ENCODE peak calls at places on chromosomes 12 and 14, in six cellular contexts. One of them, this sample, is unnamed.

GRCh38 chr12:12976366-12976765 is 23.7 kb downstream of the HEBP1 start:
- DNase-seq in endothelial cell of umbilical vein: peak; percentile 46
- DNase-seq in cardiac muscle cell: peak; percentile 91
- DNase-seq in vagina: no peak
- DNase-seq in activated B cell treated with CpG ODN at 0.5 μM for 24 hours: no peak
- DNase-seq in AG09309: peak; percentile 93
- DNase-seq in this sample: no peak

GRCh38 chr12:69910739-69911138 is 85.7 kb downstream of the MYRFL start:
- DNase-seq in endothelial cell of umbilical vein: no peak
- DNase-seq in cardiac muscle cell: no peak
- DNase-seq in vagina: no peak
- DNase-seq in activated B cell treated with CpG ODN at 0.5 μM for 24 hours: no peak
- DNase-seq in AG09309: no peak
- DNase-seq in this sample: no peak

GRCh38 chr14:22976620-22977433 is 5.5 kb downstream of the AJUBA start:
- DNase-seq in endothelial cell of umbilical vein: peak; percentile 62
- DNase-seq in cardiac muscle cell: peak; percentile 76
- DNase-seq in vagina: no peak
- DNase-seq in activated B cell treated with CpG ODN at 0.5 μM for 24 hours: no peak
- DNase-seq in AG09309: no peak
- DNase-seq in this sample: no peak

GRCh38 chr12:49054096-49054495 is 6.5 kb downstream of the KMT2D start:
- DNase-seq in endothelial cell of umbilical vein: no peak
- DNase-seq in cardiac muscle cell: no peak
- DNase-seq in vagina: no peak
- DNase-seq in activated B cell treated with CpG ODN at 0.5 μM for 24 hours: no peak
- DNase-seq in AG09309: no peak
- DNase-seq in this sample: no peak

GRCh38 chr12:108340037-108340436 is 926 bp upstream of the CMKLR1 start:
- DNase-seq in endothelial cell of umbilical vein: no peak
- DNase-seq in cardiac muscle cell: no peak
- DNase-seq in vagina: no peak
- DNase-seq in activated B cell treated with CpG ODN at 0.5 μM for 24 hours: no peak
- DNase-seq in AG09309: no peak
- DNase-seq in this sample: no peak

GRCh38 chr14:63179383-63179782 is 24.9 kb upstream of the RHOJ start:
- DNase-seq in endothelial cell of umbilical vein: peak; percentile 61
- DNase-seq in cardiac muscle cell: no peak
- DNase-seq in vagina: no peak
- DNase-seq in activated B cell treated with CpG ODN at 0.5 μM for 24 hours: no peak
- DNase-seq in AG09309: no peak
- DNase-seq in this sample: no peak

GRCh38 chr14:73833530-73834257 is 17.9 kb upstream of the PTGR2 start:
- DNase-seq in endothelial cell of umbilical vein: no peak
- DNase-seq in cardiac muscle cell: peak; percentile 84
- DNase-seq in vagina: no peak
- DNase-seq in activated B cell treated with CpG ODN at 0.5 μM for 24 hours: no peak
- DNase-seq in AG09309: no peak
- DNase-seq in this sample: no peak

GRCh38 chr12:112839386-112839972 is 47.9 kb downstream of the RPH3A start:
- DNase-seq in endothelial cell of umbilical vein: peak; percentile 88
- DNase-seq in cardiac muscle cell: peak; percentile 77
- DNase-seq in vagina: no peak
- DNase-seq in activated B cell treated with CpG ODN at 0.5 μM for 24 hours: no peak
- DNase-seq in AG09309: peak; percentile 24
- DNase-seq in this sample: no peak

GRCh38 chr12:25648460-25648859 is 95.4 kb upstream of the LMNTD1 start:
- DNase-seq in endothelial cell of umbilical vein: peak; percentile 78
- DNase-seq in cardiac muscle cell: peak; percentile 68
- DNase-seq in vagina: no peak
- DNase-seq in activated B cell treated with CpG ODN at 0.5 μM for 24 hours: no peak
- DNase-seq in AG09309: peak; percentile 25
- DNase-seq in this sample: no peak

GRCh38 chr14:81394739-81395138 is 5.4 kb downstream of the STON2 start:
- DNase-seq in endothelial cell of umbilical vein: no peak
- DNase-seq in cardiac muscle cell: no peak
- DNase-seq in vagina: no peak
- DNase-seq in activated B cell treated with CpG ODN at 0.5 μM for 24 hours: no peak
- DNase-seq in AG09309: no peak
- DNase-seq in this sample: no peak

GRCh38 chr14:97878727-97879126 is 1081.5 kb downstream of the VRK1 start:
- DNase-seq in endothelial cell of umbilical vein: no peak
- DNase-seq in cardiac muscle cell: peak; percentile 1
- DNase-seq in vagina: no peak
- DNase-seq in activated B cell treated with CpG ODN at 0.5 μM for 24 hours: no peak
- DNase-seq in AG09309: no peak
- DNase-seq in this sample: no peak

GRCh38 chr14:69363055-69363454 is 35.0 kb downstream of the ERH start:
- DNase-seq in endothelial cell of umbilical vein: no peak
- DNase-seq in cardiac muscle cell: peak; percentile 36
- DNase-seq in vagina: no peak
- DNase-seq in activated B cell treated with CpG ODN at 0.5 μM for 24 hours: no peak
- DNase-seq in AG09309: no peak
- DNase-seq in this sample: no peak
- TF ChIP-seq CTCF in endothelial cell of umbilical vein: no peak
- TF ChIP-seq CTCF in cardiac muscle cell: peak; percentile 37
- TF ChIP-seq CTCF in vagina: no peak
- TF ChIP-seq CTCF in activated B cell treated with CpG ODN at 0.5 μM for 24 hours: no peak
- TF ChIP-seq CTCF in AG09309: peak; percentile 82
- TF ChIP-seq CTCF in this sample: peak; percentile 18

DNA sequence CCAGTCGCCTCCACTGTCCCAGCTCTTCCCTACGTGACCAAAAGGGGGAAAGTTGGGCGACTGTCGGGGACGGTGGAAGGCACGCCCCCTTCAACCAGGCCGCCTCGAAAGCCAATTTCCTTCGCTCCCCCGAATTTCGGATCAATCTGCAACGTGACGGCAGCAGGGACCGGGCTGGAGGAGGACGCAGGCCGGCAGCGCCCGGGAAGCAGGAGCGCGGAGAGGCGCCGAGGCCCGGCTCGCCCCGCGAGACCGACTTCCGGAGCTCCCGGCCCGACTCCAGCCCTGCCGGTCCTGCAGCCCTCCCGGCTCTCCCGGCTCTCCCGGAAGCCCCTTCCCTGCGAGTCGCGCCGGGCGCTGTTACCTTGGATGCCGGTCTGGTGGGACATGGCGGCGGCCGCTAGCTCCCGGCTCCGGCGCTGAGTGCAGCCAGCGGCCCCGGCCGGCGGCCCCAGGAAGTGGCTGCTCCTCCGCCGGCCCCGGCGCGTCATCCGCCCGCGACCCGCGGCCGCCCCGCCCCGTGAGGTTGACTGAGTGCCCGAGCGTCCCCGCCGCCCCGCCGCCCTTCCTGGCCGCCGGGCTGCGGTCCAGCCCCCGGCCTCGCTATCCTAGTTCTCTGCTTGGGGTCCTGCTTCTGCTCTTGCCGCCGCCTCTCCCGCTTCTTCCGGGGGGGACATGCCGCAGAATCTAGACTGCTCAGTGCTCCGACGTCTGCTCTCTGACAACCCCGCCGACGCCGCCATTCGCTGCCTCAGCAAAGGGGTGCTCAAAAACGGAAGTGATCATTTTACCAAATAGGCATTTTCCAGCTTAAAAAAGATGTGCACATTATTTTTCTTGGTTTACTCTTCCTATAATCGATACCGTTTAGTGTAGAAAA is at the start of gene TWF1:
- DNase-seq in endothelial cell of umbilical vein: peak; percentile 81
- DNase-seq in cardiac muscle cell: peak; percentile 89
- DNase-seq in vagina: no peak
- DNase-seq in activated B cell treated with CpG ODN at 0.5 μM for 24 hours: peak; percentile 94
- DNase-seq in AG09309: no peak
- DNase-seq in this sample: peak; percentile 23
- TF ChIP-seq CTCF in endothelial cell of umbilical vein: peak; percentile 18
- TF ChIP-seq CTCF in cardiac muscle cell: peak; percentile 27
- TF ChIP-seq CTCF in vagina: peak; percentile 17
- TF ChIP-seq CTCF in activated B cell treated with CpG ODN at 0.5 μM for 24 hours: no peak
- TF ChIP-seq CTCF in AG09309: peak; percentile 41
- TF ChIP-seq CTCF in this sample: no peak

GRCh38 chr14:36324897-36325296 is 4.5 kb upstream of the MBIP start:
- DNase-seq in endothelial cell of umbilical vein: no peak
- DNase-seq in cardiac muscle cell: no peak
- DNase-seq in vagina: no peak
- DNase-seq in activated B cell treated with CpG ODN at 0.5 μM for 24 hours: no peak
- DNase-seq in AG09309: no peak
- DNase-seq in this sample: no peak
- TF ChIP-seq CTCF in endothelial cell of umbilical vein: no peak
- TF ChIP-seq CTCF in cardiac muscle cell: no peak
- TF ChIP-seq CTCF in vagina: no peak
- TF ChIP-seq CTCF in activated B cell treated with CpG ODN at 0.5 μM for 24 hours: no peak
- TF ChIP-seq CTCF in AG09309: no peak
- TF ChIP-seq CTCF in this sample: no peak

DNA sequence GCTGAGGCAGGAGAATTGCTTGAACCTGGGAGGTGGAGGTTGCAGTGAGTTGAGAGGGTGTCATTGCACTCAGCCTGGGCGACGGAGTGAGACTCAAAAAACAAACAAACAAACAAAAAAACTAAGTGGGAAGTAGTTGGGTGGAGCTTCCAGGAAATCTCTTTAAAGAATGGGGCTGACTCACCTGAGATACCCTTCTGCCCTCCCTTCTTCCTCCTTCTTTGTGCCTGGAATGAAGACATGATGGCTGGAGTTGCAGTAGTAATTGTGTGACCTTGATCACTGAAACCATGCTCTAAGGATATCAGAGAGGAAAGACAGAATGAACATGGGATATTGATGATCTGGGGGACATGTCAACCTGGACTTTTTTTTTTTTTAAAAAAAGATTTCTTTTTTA is 87.6 kb upstream of the MED13L start:
- DNase-seq in endothelial cell of umbilical vein: no peak
- DNase-seq in cardiac muscle cell: no peak
- DNase-seq in vagina: no peak
- DNase-seq in activated B cell treated with CpG ODN at 0.5 μM for 24 hours: no peak
- DNase-seq in AG09309: no peak
- DNase-seq in this sample: no peak
- TF ChIP-seq CTCF in endothelial cell of umbilical vein: no peak
- TF ChIP-seq CTCF in cardiac muscle cell: no peak
- TF ChIP-seq CTCF in vagina: no peak
- TF ChIP-seq CTCF in activated B cell treated with CpG ODN at 0.5 μM for 24 hours: no peak
- TF ChIP-seq CTCF in AG09309: no peak
- TF ChIP-seq CTCF in this sample: no peak

DNA sequence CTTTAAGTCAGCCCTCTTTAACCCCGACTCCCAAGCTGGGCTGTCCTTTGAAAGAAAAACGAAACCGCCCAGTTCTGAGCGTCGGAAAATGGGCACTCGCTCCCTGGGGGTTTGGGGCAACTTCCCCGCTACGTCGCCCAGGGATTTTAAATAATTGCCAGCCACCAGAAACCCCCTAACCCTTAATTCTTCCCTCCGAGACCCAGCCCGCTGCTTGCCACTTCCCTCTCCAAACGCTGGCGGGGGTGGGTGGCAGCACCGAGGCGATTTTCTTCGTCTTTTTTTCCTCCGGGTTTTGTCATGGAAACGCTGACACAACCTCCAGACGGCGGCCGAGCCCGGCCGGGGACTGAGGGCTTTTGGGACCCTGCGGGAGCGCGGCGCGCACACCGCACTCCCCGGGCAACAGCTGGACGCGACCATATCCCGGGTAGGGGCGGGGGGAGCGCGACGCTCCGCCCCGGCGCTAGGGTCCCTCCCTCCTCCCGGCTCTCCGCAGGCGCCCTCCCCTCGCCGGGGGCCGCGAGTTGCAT is at the start of gene CHST11:
- DNase-seq in endothelial cell of umbilical vein: peak; percentile 95
- DNase-seq in cardiac muscle cell: peak; percentile 95
- DNase-seq in vagina: no peak
- DNase-seq in activated B cell treated with CpG ODN at 0.5 μM for 24 hours: peak; percentile 71
- DNase-seq in AG09309: peak; percentile 54
- DNase-seq in this sample: peak; percentile 89
- TF ChIP-seq CTCF in endothelial cell of umbilical vein: peak; percentile 11
- TF ChIP-seq CTCF in cardiac muscle cell: peak; percentile 33
- TF ChIP-seq CTCF in vagina: peak; percentile 19
- TF ChIP-seq CTCF in activated B cell treated with CpG ODN at 0.5 μM for 24 hours: no peak
- TF ChIP-seq CTCF in AG09309: peak; percentile 46
- TF ChIP-seq CTCF in this sample: no peak

DNA sequence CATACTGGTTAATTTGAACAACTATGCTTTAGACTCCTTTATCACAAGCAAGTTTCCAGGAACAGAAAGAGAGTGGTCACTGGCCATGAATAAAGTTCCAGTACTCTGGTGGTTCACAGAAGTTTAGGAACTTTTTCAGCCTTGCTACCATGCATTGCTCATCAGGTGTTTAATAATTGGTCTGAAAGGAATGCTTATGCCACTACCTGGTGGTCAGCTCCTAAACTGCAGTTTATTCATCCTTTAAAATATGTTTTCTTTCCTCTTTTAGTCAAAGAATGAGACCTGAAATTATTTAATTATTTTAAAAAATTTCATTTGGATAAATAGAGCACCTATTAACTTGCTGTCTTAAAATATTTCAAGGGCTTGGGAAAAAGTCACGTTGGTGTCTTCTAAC is 260.1 kb upstream of the OR4E1 start:
- DNase-seq in endothelial cell of umbilical vein: peak; percentile 53
- DNase-seq in cardiac muscle cell: no peak
- DNase-seq in vagina: no peak
- DNase-seq in activated B cell treated with CpG ODN at 0.5 μM for 24 hours: no peak
- DNase-seq in AG09309: no peak
- DNase-seq in this sample: no peak
- TF ChIP-seq CTCF in endothelial cell of umbilical vein: peak; percentile 35
- TF ChIP-seq CTCF in cardiac muscle cell: peak; percentile 6
- TF ChIP-seq CTCF in vagina: no peak
- TF ChIP-seq CTCF in activated B cell treated with CpG ODN at 0.5 μM for 24 hours: no peak
- TF ChIP-seq CTCF in AG09309: no peak
- TF ChIP-seq CTCF in this sample: no peak

GRCh38 chr12:98799822-98800221 is 154.7 kb downstream of the APAF1 start:
- DNase-seq in endothelial cell of umbilical vein: no peak
- DNase-seq in cardiac muscle cell: no peak
- DNase-seq in vagina: peak; percentile 8
- DNase-seq in activated B cell treated with CpG ODN at 0.5 μM for 24 hours: no peak
- DNase-seq in AG09309: no peak
- DNase-seq in this sample: no peak
- TF ChIP-seq CTCF in endothelial cell of umbilical vein: no peak
- TF ChIP-seq CTCF in cardiac muscle cell: no peak
- TF ChIP-seq CTCF in vagina: no peak
- TF ChIP-seq CTCF in activated B cell treated with CpG ODN at 0.5 μM for 24 hours: no peak
- TF ChIP-seq CTCF in AG09309: no peak
- TF ChIP-seq CTCF in this sample: no peak

DNA sequence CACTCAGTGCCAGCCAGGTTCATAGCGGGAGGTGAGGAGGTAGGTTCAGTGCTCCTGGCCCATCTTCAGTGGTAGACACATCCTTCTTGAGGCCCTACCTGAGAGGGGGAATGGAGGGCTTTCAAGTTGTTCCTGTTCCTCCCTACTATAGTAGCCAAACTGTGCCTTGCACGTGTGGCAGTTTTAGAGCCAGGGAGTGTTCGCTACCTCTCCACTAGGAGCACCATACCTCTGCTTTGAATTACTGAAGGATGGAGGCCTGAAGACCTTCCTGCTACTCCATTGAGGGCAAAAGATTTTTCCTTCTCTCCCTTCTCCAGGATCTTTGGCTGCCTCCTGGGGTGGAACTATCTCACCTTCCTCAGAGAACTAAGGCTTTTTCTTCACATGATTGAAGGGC is 5.9 kb upstream of the ALG10 start:
- DNase-seq in endothelial cell of umbilical vein: no peak
- DNase-seq in cardiac muscle cell: no peak
- DNase-seq in vagina: no peak
- DNase-seq in activated B cell treated with CpG ODN at 0.5 μM for 24 hours: no peak
- DNase-seq in AG09309: no peak
- DNase-seq in this sample: no peak
- TF ChIP-seq CTCF in endothelial cell of umbilical vein: no peak
- TF ChIP-seq CTCF in cardiac muscle cell: no peak
- TF ChIP-seq CTCF in vagina: no peak
- TF ChIP-seq CTCF in activated B cell treated with CpG ODN at 0.5 μM for 24 hours: no peak
- TF ChIP-seq CTCF in AG09309: peak; percentile 3
- TF ChIP-seq CTCF in this sample: no peak

GRCh38 chr14:70188608-70189540 is at the start of gene SLC8A3:
- DNase-seq in endothelial cell of umbilical vein: peak; percentile 35
- DNase-seq in cardiac muscle cell: peak; percentile 37
- DNase-seq in vagina: no peak
- DNase-seq in activated B cell treated with CpG ODN at 0.5 μM for 24 hours: no peak
- DNase-seq in AG09309: no peak
- DNase-seq in this sample: peak; percentile 53
- TF ChIP-seq CTCF in endothelial cell of umbilical vein: no peak
- TF ChIP-seq CTCF in cardiac muscle cell: no peak
- TF ChIP-seq CTCF in vagina: no peak
- TF ChIP-seq CTCF in activated B cell treated with CpG ODN at 0.5 μM for 24 hours: no peak
- TF ChIP-seq CTCF in AG09309: no peak
- TF ChIP-seq CTCF in this sample: no peak